ENCODE peak calls at places on chromosomes 11 and 22, in nine cellular contexts. X, M, O, U, C, Q, R, Y and W are unnamed samples.

GRCh38 chr11:62554377-62554776 is 7.8 kb upstream of the AHNAK start:
- DNase-seq in R (no peak), M (no peak), Y (no peak), O (no peak), X (no peak), C (no peak), U (no peak), Q (no peak), W (no peak)

GRCh38 chr22:37657590-37658132 is 862 bp upstream of the PDXP start:
- DNase-seq in M (no peak), R (peak), C (no peak), U (no peak), O (peak), Q (no peak), Y (peak), X (no peak), W (no peak)

GRCh38 chr11:1062075-1062820 is 12.4 kb upstream of the MUC2 start:
- DNase-seq in O (no peak), Q (no peak), X (no peak), Y (no peak), C (no peak), U (no peak), M (no peak), R (no peak), W (no peak)

GRCh38 chr11:68929135-68929534 is 25.4 kb downstream of the IGHMBP2 start:
- DNase-seq in O (no peak), R (no peak), M (no peak), X (no peak), U (no peak), Q (no peak), Y (no peak), C (no peak), W (no peak)

GRCh38 chr11:64796757-64797541 is 6.1 kb downstream of the MAP4K2 start:
- DNase-seq in X (no peak), Q (no peak), O (peak), U (no peak), M (no peak), C (no peak), Y (no peak), R (no peak), W (no peak)

GRCh38 chr11:19812096-19812495 is 99.5 kb downstream of the NAV2 start:
- DNase-seq in C (no peak), R (no peak), O (no peak), X (no peak), U (no peak), Y (no peak), Q (no peak), M (no peak), W (no peak)

GRCh38 chr11:19715373-19715772 is 2.7 kb downstream of the NAV2 start:
- DNase-seq in M (peak), C (no peak), O (no peak), R (no peak), X (peak), Q (no peak), Y (peak), U (peak), W (peak)

GRCh38 chr11:95788921-95789505 is 569 bp downstream of the FAM76B start:
- DNase-seq in Y (peak), U (peak), M (peak), R (peak), O (peak), X (peak), Q (peak), C (no peak), W (no peak)

GRCh38 chr22:38531251-38531956 is 25.3 kb upstream of the DDX17 start:
- DNase-seq in R (no peak), U (no peak), O (peak), Q (no peak), X (no peak), M (no peak), C (no peak), Y (no peak), W (no peak)

GRCh38 chr22:42957958-42958357 is 57.0 kb downstream of the PACSIN2 start:
- DNase-seq in Y (no peak), O (no peak), X (no peak), R (no peak), Q (no peak), U (no peak), C (no peak), M (no peak), W (no peak)

GRCh38 chr11:57647960-57648776 is 1.5 kb downstream of the YPEL4 start:
- DNase-seq in U (no peak), R (peak), O (peak), X (no peak), Q (no peak), C (peak), Y (no peak), M (no peak), W (no peak)

GRCh38 chr22:23305922-23306374 is 125.6 kb downstream of the BCR start:
- DNase-seq in C (peak), M (peak), U (peak), X (peak), O (no peak), R (no peak), Y (no peak), Q (peak), W (no peak)

GRCh38 chr22:25602924-25603323 is 38.4 kb downstream of the GRK3 start:
- DNase-seq in Y (no peak), R (peak), O (no peak), Q (no peak), U (no peak), C (no peak), X (no peak), M (no peak), W (no peak)

GRCh38 chr11:78417175-78417887 is at the start of gene GAB2:
- DNase-seq in Y (no peak), M (no peak), O (no peak), R (no peak), Q (no peak), X (no peak), U (no peak), C (no peak), W (no peak)

GRCh38 chr22:39135092-39135896 is 17.2 kb downstream of the CBX7 start:
- DNase-seq in U (peak), X (no peak), O (peak), Y (peak), R (peak), C (no peak), M (peak), Q (no peak), W (no peak)

GRCh38 chr22:48089601-48090331 is 1327.3 kb downstream of the TBC1D22A start:
- DNase-seq in X (no peak), Y (no peak), Q (no peak), C (peak), O (peak), U (peak), R (peak), M (no peak), W (no peak)

GRCh38 chr11:120108154-120108784 is 29.6 kb downstream of the TRIM29 start:
- DNase-seq in C (peak), R (peak), U (peak), Y (peak), O (peak), M (peak), Q (peak), X (peak), W (no peak)

GRCh38 chr11:120102862-120103118 is 35.1 kb downstream of the TRIM29 start:
- DNase-seq in Y (no peak), X (no peak), U (no peak), O (no peak), C (no peak), R (no peak), Q (no peak), M (no peak), W (no peak)

GRCh38 chr11:120106354-120106753 is 31.6 kb downstream of the TRIM29 start:
- DNase-seq in M (no peak), U (no peak), Y (no peak), X (no peak), Q (no peak), R (no peak), O (no peak), C (no peak), W (no peak)

GRCh38 chr11:120104041-120104440 is 33.9 kb downstream of the TRIM29 start:
- DNase-seq in M (no peak), R (no peak), U (no peak), X (no peak), Q (no peak), Y (no peak), C (no peak), O (no peak), W (no peak)

DNA sequence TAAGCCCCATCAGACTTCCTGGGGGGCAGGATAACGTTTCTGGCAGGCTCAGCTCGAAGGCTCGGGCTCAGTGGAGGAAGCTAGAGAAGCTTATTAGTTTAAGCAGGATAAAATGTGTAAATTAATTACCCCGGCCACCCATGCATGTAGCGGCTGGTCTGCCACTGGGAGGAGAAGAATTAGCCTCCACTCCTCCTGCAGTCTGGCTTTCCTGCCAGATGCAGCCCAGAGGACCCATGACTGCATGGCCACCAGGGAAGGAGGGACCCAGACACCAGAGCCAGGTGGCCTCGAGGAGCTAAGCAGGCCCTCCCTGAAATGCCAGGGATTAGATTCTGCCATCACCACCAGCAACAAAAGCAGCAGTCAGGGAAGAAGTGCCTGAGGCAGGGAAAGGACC is 32.3 kb downstream of the TRIM29 start:
- DNase-seq in Q (no peak), O (no peak), Y (no peak), M (no peak), X (no peak), C (no peak), R (no peak), U (no peak), W (no peak)
- TF ChIP-seq CTCF in Q (no peak), O (no peak), Y (no peak), M (no peak), X (no peak), C (no peak), R (no peak), U (no peak), W (no peak)

GRCh38 chr22:27990451-27990840 is 71.4 kb upstream of the PITPNB start:
- DNase-seq in X (no peak), C (no peak), R (no peak), Q (no peak), U (no peak), Y (no peak), M (no peak), O (peak), W (no peak)

GRCh38 chr22:27991586-27992293 is 72.7 kb upstream of the PITPNB start:
- DNase-seq in C (no peak), O (no peak), X (no peak), Q (no peak), M (no peak), Y (no peak), R (no peak), U (no peak), W (no peak)

GRCh38 chr22:27989758-27990450 is 70.8 kb upstream of the PITPNB start:
- DNase-seq in C (no peak), U (no peak), X (no peak), O (no peak), R (no peak), Q (no peak), Y (no peak), M (no peak), W (no peak)

GRCh38 chr22:27992294-27993165 is 73.5 kb upstream of the PITPNB start:
- DNase-seq in M (no peak), X (no peak), Y (no peak), U (no peak), C (no peak), R (no peak), O (no peak), Q (no peak), W (no peak)

GRCh38 chr22:27990879-27991278 is 71.8 kb upstream of the PITPNB start:
- DNase-seq in Y (no peak), X (peak), U (peak), Q (no peak), M (peak), R (peak), C (no peak), O (peak), W (no peak)
- TF ChIP-seq CTCF in Y (peak), X (peak), U (peak), Q (peak), M (peak), R (peak), C (peak), O (peak), W (peak)

GRCh38 chr11:45806072-45806933 is 1.4 kb downstream of the SLC35C1 start:
- DNase-seq in M (no peak), Q (no peak), U (no peak), O (no peak), R (no peak), X (no peak), C (no peak), Y (no peak), W (no peak)

GRCh38 chr11:45804806-45805304 is at the start of gene SLC35C1:
- DNase-seq in X (peak), U (peak), C (peak), O (peak), Q (peak), R (peak), Y (peak), M (peak), W (peak)

GRCh38 chr11:45805305-45806071 is 539 bp downstream of the SLC35C1 start:
- DNase-seq in Q (no peak), U (peak), C (peak), Y (peak), O (peak), M (peak), R (peak), X (peak), W (no peak)

GRCh38 chr11:45802531-45803317 is 2.2 kb upstream of the SLC35C1 start:
- DNase-seq in U (no peak), R (no peak), O (no peak), Y (no peak), C (no peak), Q (no peak), X (no peak), M (no peak), W (no peak)

GRCh38 chr11:45803981-45804805 is 756 bp upstream of the SLC35C1 start:
- DNase-seq in Y (peak), U (peak), X (peak), O (peak), R (peak), C (peak), Q (no peak), M (peak), W (no peak)
- TF ChIP-seq CTCF in Y (no peak), U (no peak), X (no peak), O (no peak), R (no peak), C (no peak), Q (no peak), M (no peak), W (no peak)

DNA sequence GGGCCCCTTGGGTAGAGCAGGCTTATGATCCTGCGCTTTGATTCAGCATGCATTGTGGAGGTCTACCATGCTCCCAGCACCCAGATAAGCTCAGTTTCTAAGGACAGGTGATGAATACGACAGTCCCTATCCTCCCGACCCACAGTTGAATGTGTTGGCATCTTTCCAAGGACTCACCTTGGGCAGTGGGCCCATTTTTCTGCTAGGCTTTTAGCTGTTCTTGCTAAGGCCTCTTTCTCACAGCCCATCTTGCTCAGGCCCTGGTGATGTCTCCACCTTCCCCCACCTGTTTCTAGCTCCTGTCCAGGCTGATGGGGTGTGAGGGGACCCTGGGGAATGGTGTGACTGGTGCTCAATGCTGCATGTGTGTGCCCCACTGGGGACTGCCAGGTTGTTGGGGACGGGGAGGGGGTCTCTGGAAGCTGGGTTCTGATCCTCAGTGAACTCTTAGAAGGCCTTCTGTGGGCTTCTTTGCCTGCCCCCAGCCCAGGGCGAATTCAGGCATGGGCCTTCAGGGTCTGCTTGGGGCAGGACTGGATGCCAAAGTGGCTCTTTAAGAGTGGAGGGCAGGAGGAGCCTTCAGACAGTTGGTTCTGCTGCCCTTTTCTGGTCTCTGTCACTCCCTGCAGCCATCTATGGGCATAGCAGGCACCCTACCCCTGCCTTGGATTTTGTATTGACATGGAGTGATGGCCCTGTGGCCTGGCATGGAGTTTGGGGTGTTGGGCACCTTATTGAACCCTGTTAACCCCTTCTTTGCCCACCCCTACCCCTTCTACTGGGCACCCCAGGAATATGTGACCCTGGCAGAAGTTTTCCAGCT is 33.1 kb downstream of the PHLDB1 start:
- DNase-seq in U (no peak), R (no peak), C (no peak), Q (no peak), M (no peak), X (no peak), Y (no peak), O (no peak), W (no peak)
- TF ChIP-seq CTCF in U (no peak), R (no peak), C (no peak), Q (no peak), M (peak), X (no peak), Y (peak), O (no peak), W (no peak)

GRCh38 chr22:45240137-45240809 is 421 bp downstream of the KIAA0930 start:
- DNase-seq in R (no peak), M (no peak), C (peak), X (peak), Y (peak), Q (no peak), U (peak), O (peak), W (no peak)

GRCh38 chr22:45240810-45241631 is at the start of gene KIAA0930:
- DNase-seq in X (peak), R (peak), Q (no peak), M (peak), Y (peak), U (peak), O (peak), C (peak), W (no peak)

GRCh38 chr22:45239378-45240136 is 1.1 kb downstream of the KIAA0930 start:
- DNase-seq in U (no peak), O (peak), Y (no peak), Q (no peak), X (no peak), C (no peak), M (no peak), R (no peak), W (no peak)

GRCh38 chr22:45246060-45246985 is 5.6 kb upstream of the KIAA0930 start:
- DNase-seq in M (peak), U (peak), Y (peak), Q (peak), C (no peak), R (no peak), O (no peak), X (peak), W (peak)

DNA sequence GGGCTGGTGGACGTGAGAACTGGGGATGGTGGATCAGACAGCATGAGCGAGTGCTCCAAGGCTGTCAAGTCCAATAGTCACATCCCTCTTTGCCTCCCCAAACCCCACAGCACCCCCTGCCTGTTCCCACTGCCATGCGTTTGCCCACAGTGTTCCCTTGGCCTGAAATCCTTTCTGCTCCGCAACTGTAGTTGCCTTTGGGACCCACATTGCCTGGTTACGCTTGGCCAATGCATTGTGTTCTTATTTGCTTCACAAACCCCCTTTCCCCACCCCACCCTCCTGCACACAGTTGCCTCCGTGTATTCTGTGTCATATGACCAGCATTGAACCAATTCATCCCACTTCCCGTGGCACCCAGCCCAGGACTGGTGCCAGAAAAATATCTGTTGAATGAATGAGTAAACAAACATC is 2.1 kb upstream of the KIAA0930 start:
- DNase-seq in Y (no peak), R (peak), X (no peak), U (no peak), C (no peak), O (peak), Q (no peak), M (no peak), W (no peak)
- TF ChIP-seq CTCF in Y (no peak), R (peak), X (peak), U (peak), C (no peak), O (peak), Q (peak), M (peak), W (no peak)

GRCh38 chr22:29385305-29385704 is 3.1 kb downstream of the AP1B1 start:
- DNase-seq in O (no peak), M (no peak), Y (no peak), R (no peak), X (no peak), C (no peak), U (no peak), Q (no peak), W (no peak)

GRCh38 chr22:29385748-29386147 is 2.6 kb downstream of the AP1B1 start:
- DNase-seq in R (no peak), C (no peak), M (no peak), O (peak), Q (no peak), Y (no peak), U (no peak), X (no peak), W (no peak)

GRCh38 chr22:29388759-29389090 is 355 bp upstream of the AP1B1 start:
- DNase-seq in U (no peak), C (no peak), M (no peak), O (no peak), X (no peak), R (no peak), Q (no peak), Y (no peak), W (no peak)

GRCh38 chr22:29390270-29390669 is 1.9 kb upstream of the AP1B1 start:
- DNase-seq in Y (no peak), Q (no peak), X (no peak), R (no peak), C (no peak), M (no peak), O (no peak), U (no peak), W (no peak)

GRCh38 chr22:29387921-29388758 is at the start of gene AP1B1:
- DNase-seq in C (peak), Y (peak), O (peak), X (peak), Q (peak), R (peak), M (peak), U (peak), W (peak)
- TF ChIP-seq CTCF in C (no peak), Y (no peak), O (no peak), X (no peak), Q (no peak), R (no peak), M (no peak), U (no peak), W (peak)

GRCh38 chr11:14041040-14041439 is 78.5 kb downstream of the SPON1 start:
- DNase-seq in C (no peak), M (no peak), R (peak), U (peak), Y (no peak), Q (no peak), O (no peak), X (no peak), W (no peak)
- TF ChIP-seq CTCF in C (no peak), M (peak), R (peak), U (peak), Y (peak), Q (peak), O (no peak), X (peak), W (peak)

DNA sequence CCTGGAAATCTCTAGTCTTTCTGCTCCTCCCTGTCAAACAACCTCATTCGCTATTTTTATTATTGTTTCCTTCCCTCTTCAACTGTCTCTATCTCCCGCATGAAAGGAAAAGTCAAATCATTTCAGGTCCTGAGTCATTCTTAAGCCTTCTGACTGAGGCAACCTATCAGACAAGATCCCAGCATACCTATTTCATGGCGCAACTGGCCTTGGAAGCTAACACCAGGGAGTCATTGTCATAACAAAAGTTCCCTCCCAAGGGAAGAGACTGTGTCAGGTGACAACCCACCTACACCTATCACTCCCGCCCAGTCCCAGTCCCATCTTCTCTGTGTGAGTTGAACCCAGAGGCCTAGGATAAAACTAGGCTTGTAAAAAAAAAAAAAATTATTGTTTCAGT is 10.2 kb upstream of the ARHGAP42 start:
- DNase-seq in Q (no peak), U (peak), R (no peak), O (no peak), C (no peak), M (no peak), X (no peak), Y (peak), W (no peak)
- TF ChIP-seq CTCF in Q (no peak), U (no peak), R (no peak), O (no peak), C (no peak), M (no peak), X (no peak), Y (no peak), W (no peak)